ENCODE peak calls at places on chromosome 14, in six cellular contexts. E is CD8-positive, alpha-beta T cell; X is tibial artery; N is IMR-90; B is stomach; V is CD8-positive, alpha-beta memory T cell. G is an unnamed sample.
A peak's percentile ranks its signal among the peaks of the same experiment; 100 is the strongest.

GRCh38 chr14:67541448-67542387 is 8.6 kb downstream of the PLEKHH1 start:
- DNase-seq in E (peak; percentile 58), X (no peak), N (no peak), B (peak; percentile 76), V (no peak), G (no peak)

GRCh38 chr14:69291891-69292586 is 32.1 kb downstream of the GALNT16 start:
- DNase-seq in E (peak; percentile 23), X (peak; percentile 50), N (no peak), B (no peak), V (no peak), G (no peak)

GRCh38 chr14:28375295-28375694 is 391.3 kb upstream of the FOXG1 start:
- DNase-seq in E (no peak), X (no peak), N (no peak), B (no peak), V (no peak), G (no peak)

GRCh38 chr14:55440385-55440784 is at the start of gene TBPL2:
- DNase-seq in E (no peak), X (no peak), N (no peak), B (no peak), V (no peak), G (no peak)

GRCh38 chr14:67971627-67972625 is 152.3 kb downstream of the RAD51B start:
- DNase-seq in E (no peak), X (no peak), N (peak; percentile 37), B (no peak), V (no peak), G (no peak)

GRCh38 chr14:30790827-30791226 is 83.5 kb upstream of the COCH start:
- DNase-seq in E (no peak), X (no peak), N (no peak), B (no peak), V (no peak), G (no peak)

GRCh38 chr14:33774866-33775519 is 175.9 kb downstream of the EGLN3 start:
- DNase-seq in E (no peak), X (no peak), N (no peak), B (no peak), V (no peak), G (no peak)

GRCh38 chr14:33556382-33557121 is 394.3 kb downstream of the EGLN3 start:
- DNase-seq in E (no peak), X (no peak), N (no peak), B (no peak), V (no peak), G (no peak)

GRCh38 chr14:55814873-55815272 is 234.9 kb downstream of the KTN1 start:
- DNase-seq in E (no peak), X (no peak), N (peak; percentile 42), B (no peak), V (no peak), G (no peak)

GRCh38 chr14:89123215-89123614 is 293.8 kb downstream of the FOXN3 start:
- DNase-seq in E (no peak), X (no peak), N (no peak), B (no peak), V (no peak), G (no peak)

GRCh38 chr14:74035556-74035955 is 16.4 kb downstream of the BBOF1 start:
- DNase-seq in E (no peak), X (no peak), N (peak; percentile 80), B (no peak), V (no peak), G (no peak)

GRCh38 chr14:50860478-50861086 is 11.3 kb upstream of the ABHD12B start:
- DNase-seq in E (peak; percentile 93), X (peak; percentile 81), N (peak; percentile 81), B (peak; percentile 85), V (peak; percentile 82), G (peak; percentile 95)

GRCh38 chr14:99674776-99675175 is 9.3 kb upstream of the CYP46A1 start:
- DNase-seq in E (no peak), X (no peak), N (no peak), B (no peak), V (no peak), G (no peak)

GRCh38 chr14:90331497-90332270 is at the start of gene NRDE2:
- DNase-seq in E (peak; percentile 97), X (peak; percentile 99), N (peak; percentile 91), B (peak; percentile 100), V (peak; percentile 86), G (peak; percentile 100)

GRCh38 chr14:78022059-78022458 is 148.1 kb upstream of the NRXN3 start:
- DNase-seq in E (no peak), X (no peak), N (peak; percentile 16), B (peak; percentile 67), V (no peak), G (peak; percentile 89)

GRCh38 chr14:34018564-34019244 is 67.8 kb upstream of the EGLN3 start:
- DNase-seq in E (no peak), X (no peak), N (no peak), B (no peak), V (no peak), G (no peak)

GRCh38 chr14:105093426-105094192 is 28.4 kb upstream of the GPR132 start:
- DNase-seq in E (peak; percentile 77), X (peak; percentile 84), N (peak; percentile 72), B (peak; percentile 83), V (peak; percentile 49), G (peak; percentile 96)

GRCh38 chr14:38056270-38056669 is 151.4 kb upstream of the SSTR1 start:
- DNase-seq in E (no peak), X (no peak), N (no peak), B (no peak), V (no peak), G (no peak)

GRCh38 chr14:73916324-73916723 is 29.7 kb downstream of the ZNF410 start:
- DNase-seq in E (no peak), X (no peak), N (no peak), B (no peak), V (no peak), G (no peak)

GRCh38 chr14:94099006-94099405 is 11.5 kb upstream of the IFI27 start:
- DNase-seq in E (peak; percentile 13), X (no peak), N (no peak), B (no peak), V (no peak), G (no peak)

GRCh38 chr14:26191123-26191522 is 406.7 kb downstream of the NOVA1 start:
- DNase-seq in E (no peak), X (no peak), N (no peak), B (no peak), V (no peak), G (peak; percentile 17)

GRCh38 chr14:81435578-81436295 is 35.6 kb upstream of the STON2 start:
- DNase-seq in E (peak; percentile 49), X (peak; percentile 69), N (peak; percentile 2), B (peak; percentile 41), V (no peak), G (peak; percentile 23)

GRCh38 chr14:52917732-52918131 is 33.1 kb downstream of the FERMT2 start:
- DNase-seq in E (no peak), X (no peak), N (no peak), B (no peak), V (no peak), G (no peak)

GRCh38 chr14:49497725-49498348 is 88.3 kb downstream of the RPS29 start:
- DNase-seq in E (no peak), X (no peak), N (peak; percentile 74), B (no peak), V (no peak), G (peak; percentile 78)

GRCh38 chr14:89214221-89214965 is 202.6 kb downstream of the FOXN3 start:
- DNase-seq in E (no peak), X (peak; percentile 88), N (no peak), B (peak; percentile 96), V (no peak), G (no peak)

GRCh38 chr14:26401170-26401968 is 196.5 kb downstream of the NOVA1 start:
- DNase-seq in E (no peak), X (no peak), N (no peak), B (no peak), V (no peak), G (no peak)

GRCh38 chr14:75125617-75126016 is 1.2 kb downstream of the NEK9 start:
- DNase-seq in E (no peak), X (no peak), N (peak; percentile 85), B (no peak), V (no peak), G (no peak)

DNA sequence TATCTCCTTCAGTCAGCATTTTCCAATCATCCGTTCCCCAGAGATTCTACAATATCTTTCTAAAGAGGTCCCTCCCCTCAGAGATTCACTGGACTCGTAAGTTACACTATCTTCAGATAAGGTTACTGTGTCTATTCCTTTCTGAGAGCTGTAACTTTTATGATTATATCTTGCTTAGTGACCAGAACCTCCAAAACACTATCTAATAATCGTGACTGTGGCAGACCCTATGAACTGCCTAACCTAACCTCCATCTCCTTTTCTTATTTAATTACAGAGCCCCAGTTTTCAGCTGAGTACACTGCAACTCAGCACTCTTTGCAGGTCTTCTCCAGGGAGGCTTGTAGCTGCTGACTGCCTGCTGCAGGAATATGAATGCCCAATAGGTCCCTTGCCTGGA is 38.5 kb upstream of the CHGA start:
- DNase-seq in E (no peak), X (no peak), N (no peak), B (no peak), V (no peak), G (no peak)
- H3K4me3 ChIP-seq in E (no peak overlapping the region), X (no peak overlapping the region), N (no peak overlapping the region), B (no peak overlapping the region), V (no peak overlapping the region), G (no peak overlapping the region)

GRCh38 chr14:100727565-100728240 is 1.0 kb downstream of the DLK1 start:
- DNase-seq in E (no peak), X (no peak), N (no peak), B (no peak), V (no peak), G (no peak)
- H3K27me3 ChIP-seq in E (no peaks in the 10 kb centered on the region), X (peaks cover 85% of the 10 kb centered on the region), N (peaks cover 90% of the 10 kb centered on the region), B (peaks cover 48% of the 10 kb centered on the region), V (no peaks in the 10 kb centered on the region), G (peaks cover 20% of the 10 kb centered on the region)

DNA sequence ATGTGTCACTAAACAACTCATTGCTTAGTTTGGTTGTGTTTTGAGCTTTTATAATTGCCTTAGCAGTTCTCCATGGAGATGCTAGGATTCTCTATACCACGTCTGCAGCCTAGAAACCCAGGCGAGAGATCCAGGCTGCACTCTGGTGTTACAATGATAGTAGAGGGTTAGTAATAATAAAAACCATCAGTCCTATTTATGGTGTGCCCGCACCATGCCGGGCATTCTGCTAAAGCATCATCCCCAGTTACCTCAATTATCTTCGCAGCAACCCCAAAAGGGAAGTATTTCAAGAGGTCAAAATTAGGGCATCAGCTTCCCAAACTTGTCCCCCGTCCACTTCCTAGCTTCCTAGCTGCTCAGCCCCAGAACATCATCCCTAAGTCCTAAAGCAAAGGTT is 3.2 kb downstream of the SYNE3 start:
- DNase-seq in E (no peak), X (no peak), N (no peak), B (no peak), V (no peak), G (no peak)
- H3K4me3 ChIP-seq in E (no peak overlapping the region), X (no peak overlapping the region), N (no peak overlapping the region), B (no peak overlapping the region), V (no peak overlapping the region), G (no peak overlapping the region)

GRCh38 chr14:103058209-103059055 is 1.1 kb upstream of the CDC42BPB start:
- DNase-seq in E (no peak), X (peak; percentile 69), N (peak; percentile 8), B (no peak), V (no peak), G (no peak)

GRCh38 chr14:103061482-103061976 is 4.2 kb upstream of the CDC42BPB start:
- DNase-seq in E (no peak), X (no peak), N (no peak), B (no peak), V (no peak), G (no peak)

GRCh38 chr14:103057372-103058208 is at the start of gene CDC42BPB:
- DNase-seq in E (peak; percentile 61), X (peak; percentile 94), N (peak; percentile 90), B (peak; percentile 92), V (peak; percentile 46), G (peak; percentile 90)

GRCh38 chr14:103057028-103057371 is 349 bp downstream of the CDC42BPB start:
- DNase-seq in E (no peak), X (peak; percentile 69), N (no peak), B (no peak), V (no peak), G (peak; percentile 40)

GRCh38 chr14:103059556-103059955 is 2.2 kb upstream of the CDC42BPB start:
- DNase-seq in E (no peak), X (no peak), N (no peak), B (no peak), V (no peak), G (no peak)
- H3K27me3 ChIP-seq in E (no peaks in the 10 kb centered on the region), X (no peaks in the 10 kb centered on the region), N (no peaks in the 10 kb centered on the region), B (no peaks in the 10 kb centered on the region), V (no peaks in the 10 kb centered on the region), G (no peaks in the 10 kb centered on the region)